ENCODE peak calls at places on chromosomes 12 and 14, in eight cellular contexts. D is MG63; Y is GM04504; K is H7; W is naive thymus-derived CD8-positive, alpha-beta T cell; B is hypothalamus; N is stimulated activated CD8-positive, alpha-beta memory T cell treated with anti-CD3 and anti-CD28 coated beads, Interleukin-4, amount 100 ng/mL, for 1 hour; X is glutamatergic neuron. O is an unnamed sample.
A peak's percentile ranks its signal among the peaks of the same experiment; 100 is the strongest.

GRCh38 chr14:92651793-92652382 is 96.5 kb downstream of the LGMN start:
- DNase-seq in D (no peak), Y (no peak), K (no peak), W (peak; percentile 31), B (no peak), N (no peak), X (no peak), O (no peak)

GRCh38 chr14:31068235-31068634 is 42.1 kb upstream of the STRN3 start:
- DNase-seq in D (no peak), Y (no peak), K (no peak), W (no peak), B (no peak), N (no peak), X (no peak), O (no peak)

GRCh38 chr12:123787466-123787865 is 25.4 kb downstream of the DNAH10 start:
- DNase-seq in D (no peak), Y (no peak), K (peak; percentile 40), W (no peak), B (no peak), N (no peak), X (no peak), O (no peak)

GRCh38 chr14:61656341-61656740 is 39.0 kb upstream of the HIF1A start:
- DNase-seq in D (no peak), Y (no peak), K (no peak), W (no peak), B (no peak), N (no peak), X (no peak), O (no peak)

GRCh38 chr12:126891789-126892188 is 1375.2 kb upstream of the TMEM132C start:
- DNase-seq in D (no peak), Y (no peak), K (peak; percentile 35), W (no peak), B (no peak), N (no peak), X (no peak), O (no peak)

GRCh38 chr12:50276912-50277671 is 6.2 kb downstream of the LIMA1 start:
- DNase-seq in D (no peak), Y (no peak), K (no peak), W (no peak), B (no peak), N (no peak), X (no peak), O (no peak)

GRCh38 chr12:496736-497135 is 37.0 kb downstream of the B4GALNT3 start:
- DNase-seq in D (no peak), Y (no peak), K (no peak), W (no peak), B (no peak), N (no peak), X (no peak), O (no peak)

GRCh38 chr12:591571-592505 is 71.4 kb downstream of the NINJ2 start:
- DNase-seq in D (no peak), Y (no peak), K (no peak), W (no peak), B (no peak), N (no peak), X (peak; percentile 78), O (no peak)

GRCh38 chr14:51333901-51334432 is 93.9 kb downstream of the TMX1 start:
- DNase-seq in D (peak; percentile 44), Y (no peak), K (no peak), W (no peak), B (no peak), N (no peak), X (no peak), O (peak; percentile 62)

GRCh38 chr14:29463727-29464370 is 463.8 kb downstream of the PRKD1 start:
- DNase-seq in D (no peak), Y (no peak), K (no peak), W (no peak), B (no peak), N (no peak), X (no peak), O (peak; percentile 5)

GRCh38 chr12:132603240-132604107 is 6.9 kb downstream of the LRCOL1 start:
- DNase-seq in D (no peak), Y (no peak), K (peak; percentile 68), W (no peak), B (no peak), N (no peak), X (no peak), O (no peak)

GRCh38 chr12:43882578-43883178 is 46.8 kb downstream of the TMEM117 start:
- DNase-seq in D (peak; percentile 19), Y (peak; percentile 23), K (peak; percentile 37), W (no peak), B (no peak), N (no peak), X (no peak), O (peak; percentile 53)

GRCh38 chr12:1749019-1749418 is 58.1 kb downstream of the ADIPOR2 start:
- DNase-seq in D (no peak), Y (no peak), K (no peak), W (no peak), B (no peak), N (no peak), X (no peak), O (no peak)

GRCh38 chr14:33943081-33943480 is 7.8 kb downstream of the EGLN3 start:
- DNase-seq in D (peak; percentile 15), Y (no peak), K (no peak), W (no peak), B (no peak), N (no peak), X (no peak), O (no peak)

GRCh38 chr14:101202627-101203404 is 299.3 kb upstream of the RTL1 start:
- DNase-seq in D (no peak), Y (no peak), K (peak; percentile 31), W (no peak), B (no peak), N (no peak), X (no peak), O (no peak)

GRCh38 chr14:34436118-34436905 is 25.7 kb downstream of the SPTSSA start:
- DNase-seq in D (no peak), Y (peak; percentile 16), K (no peak), W (no peak), B (no peak), N (no peak), X (no peak), O (no peak)

GRCh38 chr14:101600891-101601602 is 39.8 kb downstream of the DIO3 start:
- DNase-seq in D (no peak), Y (no peak), K (peak; percentile 26), W (no peak), B (no peak), N (no peak), X (no peak), O (no peak)

GRCh38 chr14:101333335-101334280 is 227.7 kb upstream of the DIO3 start:
- DNase-seq in D (peak; percentile 43), Y (no peak), K (no peak), W (no peak), B (no peak), N (no peak), X (no peak), O (no peak)

GRCh38 chr12:120710805-120711296 is 593 bp downstream of the UNC119B start:
- DNase-seq in D (peak; percentile 22), Y (no peak), K (peak; percentile 79), W (peak; percentile 13), B (no peak), N (no peak), X (peak; percentile 28), O (peak; percentile 34)

GRCh38 chr14:34539407-34540180 is at the start of gene EAPP:
- DNase-seq in D (peak; percentile 93), Y (peak; percentile 92), K (peak; percentile 99), W (peak; percentile 91), B (no peak), N (peak; percentile 83), X (peak; percentile 96), O (peak; percentile 96)

GRCh38 chr12:119687879-119688278 is 19.9 kb downstream of the PRKAB1 start:
- DNase-seq in D (no peak), Y (no peak), K (no peak), W (no peak), B (no peak), N (no peak), X (no peak), O (no peak)

GRCh38 chr12:122072031-122072970 is 6.3 kb upstream of the MLXIP start:
- DNase-seq in D (peak; percentile 96), Y (peak; percentile 88), K (no peak), W (no peak), B (no peak), N (no peak), X (no peak), O (peak; percentile 57)

GRCh38 chr12:6850796-6851152 is 312 bp downstream of the CDCA3 start:
- DNase-seq in D (no peak), Y (no peak), K (peak; percentile 69), W (no peak), B (no peak), N (no peak), X (no peak), O (no peak)

GRCh38 chr14:70359076-70359424 is 433 bp downstream of the COX16 start:
- DNase-seq in D (no peak), Y (no peak), K (no peak), W (no peak), B (no peak), N (no peak), X (peak; percentile 24), O (no peak)

GRCh38 chr14:31025335-31026075 is at the start of gene AP4S1:
- DNase-seq in D (peak; percentile 16), Y (peak; percentile 4), K (peak; percentile 75), W (peak; percentile 42), B (peak; percentile 56), N (no peak), X (peak; percentile 72), O (peak; percentile 34)

GRCh38 chr12:24557738-24558137 is 391.2 kb downstream of the BCAT1 start:
- DNase-seq in D (no peak), Y (no peak), K (no peak), W (no peak), B (no peak), N (no peak), X (no peak), O (no peak)

GRCh38 chr14:102568115-102568614 is 24.3 kb upstream of the RCOR1 start:
- DNase-seq in D (no peak), Y (no peak), K (peak; percentile 81), W (no peak), B (no peak), N (no peak), X (no peak), O (peak; percentile 53)

GRCh38 chr14:97832734-97833133 is 1035.6 kb downstream of the VRK1 start:
- DNase-seq in D (no peak), Y (no peak), K (peak; percentile 28), W (no peak), B (no peak), N (no peak), X (peak; percentile 29), O (no peak)

GRCh38 chr12:56119361-56119796 is 1.3 kb downstream of the ZC3H10 start:
- DNase-seq in D (peak; percentile 82), Y (peak; percentile 86), K (peak; percentile 93), W (no peak), B (peak; percentile 2), N (no peak), X (peak; percentile 51), O (peak; percentile 87)

GRCh38 chr14:96861568-96862310 is 64.6 kb downstream of the VRK1 start:
- DNase-seq in D (no peak), Y (no peak), K (peak; percentile 52), W (no peak), B (no peak), N (no peak), X (peak; percentile 26), O (no peak)

GRCh38 chr14:64561631-64562030 is 11.9 kb downstream of the PPP1R36 start:
- DNase-seq in D (no peak), Y (no peak), K (no peak), W (no peak), B (no peak), N (no peak), X (no peak), O (no peak)

GRCh38 chr14:95445676-95446075 is 70.8 kb downstream of the SYNE3 start:
- DNase-seq in D (no peak), Y (no peak), K (no peak), W (no peak), B (no peak), N (no peak), X (no peak), O (no peak)

GRCh38 chr12:92138144-92138543 is 7.5 kb downstream of the BTG1 start:
- DNase-seq in D (no peak), Y (no peak), K (no peak), W (no peak), B (no peak), N (no peak), X (no peak), O (peak; percentile 39)

GRCh38 chr12:98870521-98870920 is 225.4 kb downstream of the APAF1 start:
- DNase-seq in D (no peak), Y (no peak), K (no peak), W (no peak), B (no peak), N (no peak), X (no peak), O (no peak)

O was measured in RWPE1.